ENCODE peak calls at places on chromosomes 5 and 9, in six cellular contexts. One of them, this sample, is unnamed.

GRCh38 chr9:129686736-129687135 is 21.3 kb downstream of the PRRX2 start:
- DNase-seq in K562: no peak
- DNase-seq in HepG2: no peak
- DNase-seq in GM12878: no peak
- DNase-seq in H1: no peak
- DNase-seq in HCT116: no peak
- DNase-seq in this sample: no peak

GRCh38 chr5:141412853-141413539 is at the start of gene PCDHGA10:
- DNase-seq in HCT116: peak; percentile 71
- DNase-seq in HepG2: peak; percentile 15
- DNase-seq in K562: peak; percentile 61
- DNase-seq in GM12878: peak; percentile 27
- DNase-seq in H1: no peak
- DNase-seq in this sample: no peak

GRCh38 chr9:136551401-136552116 is 5.7 kb upstream of the NOTCH1 start:
- DNase-seq in HepG2: no peak
- DNase-seq in GM12878: no peak
- DNase-seq in K562: peak; percentile 55
- DNase-seq in HCT116: no peak
- DNase-seq in H1: no peak
- DNase-seq in this sample: no peak

GRCh38 chr5:137741718-137742117 is 5.8 kb upstream of the KLHL3 start:
- DNase-seq in K562: no peak
- DNase-seq in HCT116: no peak
- DNase-seq in GM12878: no peak
- DNase-seq in HepG2: peak; percentile 21
- DNase-seq in H1: no peak
- DNase-seq in this sample: no peak

GRCh38 chr9:95188459-95188858 is 129.1 kb downstream of the FANCC start:
- DNase-seq in H1: no peak
- DNase-seq in HepG2: no peak
- DNase-seq in K562: no peak
- DNase-seq in GM12878: no peak
- DNase-seq in HCT116: no peak
- DNase-seq in this sample: no peak

GRCh38 chr9:16100596-16101091 is 547.8 kb downstream of the CCDC171 start:
- DNase-seq in HCT116: no peak
- DNase-seq in GM12878: no peak
- DNase-seq in HepG2: no peak
- DNase-seq in H1: no peak
- DNase-seq in K562: no peak
- DNase-seq in this sample: no peak

GRCh38 chr9:135903358-135903656 is 4.0 kb downstream of the CAMSAP1 start:
- DNase-seq in HCT116: no peak
- DNase-seq in H1: no peak
- DNase-seq in HepG2: no peak
- DNase-seq in K562: no peak
- DNase-seq in GM12878: no peak
- DNase-seq in this sample: no peak

GRCh38 chr5:138833095-138833494 is 42.0 kb downstream of the LRRTM2 start:
- DNase-seq in K562: no peak
- DNase-seq in HepG2: no peak
- DNase-seq in HCT116: no peak
- DNase-seq in H1: no peak
- DNase-seq in GM12878: no peak
- DNase-seq in this sample: no peak

GRCh38 chr9:2134391-2134790 is 119.2 kb downstream of the SMARCA2 start:
- DNase-seq in GM12878: no peak
- DNase-seq in H1: no peak
- DNase-seq in K562: no peak
- DNase-seq in HepG2: no peak
- DNase-seq in HCT116: no peak
- DNase-seq in this sample: no peak

GRCh38 chr5:119179857-119180641 is 109.2 kb downstream of the DMXL1 start:
- DNase-seq in GM12878: no peak
- DNase-seq in K562: peak; percentile 30
- DNase-seq in HepG2: no peak
- DNase-seq in HCT116: no peak
- DNase-seq in H1: no peak
- DNase-seq in this sample: no peak

GRCh38 chr5:163504091-163504931 is 1.1 kb upstream of the MAT2B start:
- DNase-seq in HCT116: no peak
- DNase-seq in HepG2: peak; percentile 27
- DNase-seq in H1: no peak
- DNase-seq in K562: peak; percentile 56
- DNase-seq in GM12878: no peak
- DNase-seq in this sample: no peak

GRCh38 chr5:139877129-139877597 is 81.6 kb downstream of the PSD2 start:
- DNase-seq in K562: no peak
- DNase-seq in HepG2: no peak
- DNase-seq in HCT116: peak; percentile 71
- DNase-seq in GM12878: no peak
- DNase-seq in H1: no peak
- DNase-seq in this sample: no peak

GRCh38 chr5:67315082-67315801 is 118.6 kb upstream of the CD180 start:
- DNase-seq in GM12878: no peak
- DNase-seq in K562: no peak
- DNase-seq in H1: no peak
- DNase-seq in HepG2: no peak
- DNase-seq in HCT116: no peak
- DNase-seq in this sample: no peak

GRCh38 chr5:171299851-171300250 is 9.2 kb upstream of the TLX3 start:
- DNase-seq in HCT116: no peak
- DNase-seq in H1: no peak
- DNase-seq in HepG2: no peak
- DNase-seq in K562: no peak
- DNase-seq in GM12878: no peak
- DNase-seq in this sample: no peak

GRCh38 chr5:177590406-177590805 is 1.6 kb upstream of the TMED9 start:
- DNase-seq in GM12878: no peak
- DNase-seq in K562: no peak
- DNase-seq in H1: no peak
- DNase-seq in HCT116: no peak
- DNase-seq in HepG2: no peak
- DNase-seq in this sample: no peak

GRCh38 chr5:10424124-10424731 is 17.5 kb upstream of the ROPN1L start:
- DNase-seq in HCT116: peak; percentile 8
- DNase-seq in K562: peak; percentile 41
- DNase-seq in HepG2: peak; percentile 13
- DNase-seq in H1: no peak
- DNase-seq in GM12878: no peak
- DNase-seq in this sample: no peak

GRCh38 chr9:14301582-14301981 is 12.4 kb downstream of the NFIB start:
- DNase-seq in GM12878: no peak
- DNase-seq in HCT116: no peak
- DNase-seq in HepG2: no peak
- DNase-seq in H1: no peak
- DNase-seq in K562: no peak
- DNase-seq in this sample: no peak

GRCh38 chr9:122498883-122499288 is 11.7 kb upstream of the OR1J2 start:
- DNase-seq in H1: peak; percentile 25
- DNase-seq in GM12878: no peak
- DNase-seq in K562: peak; percentile 44
- DNase-seq in HCT116: peak; percentile 29
- DNase-seq in HepG2: peak; percentile 24
- DNase-seq in this sample: peak; percentile 83

GRCh38 chr9:113416149-113416726 is 5.7 kb downstream of the C9orf43 start:
- DNase-seq in K562: no peak
- DNase-seq in HepG2: no peak
- DNase-seq in H1: no peak
- DNase-seq in GM12878: peak; percentile 67
- DNase-seq in HCT116: no peak
- DNase-seq in this sample: no peak

GRCh38 chr9:133930046-133931015 is 61.8 kb downstream of the VAV2 start:
- DNase-seq in HCT116: no peak
- DNase-seq in H1: no peak
- DNase-seq in HepG2: no peak
- DNase-seq in GM12878: no peak
- DNase-seq in K562: no peak
- DNase-seq in this sample: no peak

GRCh38 chr5:76249601-76250000 is 153.5 kb upstream of the IQGAP2 start:
- DNase-seq in HepG2: no peak
- DNase-seq in GM12878: no peak
- DNase-seq in K562: no peak
- DNase-seq in HCT116: no peak
- DNase-seq in H1: no peak
- DNase-seq in this sample: no peak

GRCh38 chr5:132839426-132840301 is 9.2 kb upstream of the SHROOM1 start:
- DNase-seq in HepG2: peak; percentile 89
- DNase-seq in GM12878: no peak
- DNase-seq in K562: no peak
- DNase-seq in H1: no peak
- DNase-seq in HCT116: no peak
- DNase-seq in this sample: no peak

GRCh38 chr5:98110270-98110669 is 663.2 kb upstream of the RGMB start:
- DNase-seq in HCT116: no peak
- DNase-seq in GM12878: no peak
- DNase-seq in H1: no peak
- DNase-seq in HepG2: no peak
- DNase-seq in K562: no peak
- DNase-seq in this sample: no peak

GRCh38 chr5:75089137-75089536 is 36.8 kb upstream of the GCNT4 start:
- DNase-seq in H1: no peak
- DNase-seq in K562: no peak
- DNase-seq in GM12878: no peak
- DNase-seq in HCT116: no peak
- DNase-seq in HepG2: no peak
- DNase-seq in this sample: no peak

GRCh38 chr9:26012797-26013594 is 334.8 kb upstream of the TUSC1 start:
- DNase-seq in HCT116: no peak
- DNase-seq in H1: no peak
- DNase-seq in HepG2: no peak
- DNase-seq in K562: no peak
- DNase-seq in GM12878: no peak
- DNase-seq in this sample: no peak

GRCh38 chr5:172825610-172826204 is 8.3 kb upstream of the ERGIC1 start:
- DNase-seq in HCT116: no peak
- DNase-seq in K562: no peak
- DNase-seq in H1: no peak
- DNase-seq in GM12878: no peak
- DNase-seq in HepG2: no peak
- DNase-seq in this sample: no peak

GRCh38 chr5:172830876-172831662 is 3.0 kb upstream of the ERGIC1 start:
- DNase-seq in K562: no peak
- DNase-seq in GM12878: no peak
- DNase-seq in HepG2: no peak
- DNase-seq in H1: no peak
- DNase-seq in HCT116: no peak
- DNase-seq in this sample: no peak

GRCh38 chr5:172830275-172830799 is 3.7 kb upstream of the ERGIC1 start:
- DNase-seq in GM12878: no peak
- DNase-seq in HCT116: no peak
- DNase-seq in K562: no peak
- DNase-seq in H1: no peak
- DNase-seq in HepG2: no peak
- DNase-seq in this sample: no peak

GRCh38 chr5:172827843-172828242 is 6.2 kb upstream of the ERGIC1 start:
- DNase-seq in HepG2: no peak
- DNase-seq in GM12878: no peak
- DNase-seq in H1: no peak
- DNase-seq in HCT116: no peak
- DNase-seq in K562: peak; percentile 33
- DNase-seq in this sample: no peak

DNA sequence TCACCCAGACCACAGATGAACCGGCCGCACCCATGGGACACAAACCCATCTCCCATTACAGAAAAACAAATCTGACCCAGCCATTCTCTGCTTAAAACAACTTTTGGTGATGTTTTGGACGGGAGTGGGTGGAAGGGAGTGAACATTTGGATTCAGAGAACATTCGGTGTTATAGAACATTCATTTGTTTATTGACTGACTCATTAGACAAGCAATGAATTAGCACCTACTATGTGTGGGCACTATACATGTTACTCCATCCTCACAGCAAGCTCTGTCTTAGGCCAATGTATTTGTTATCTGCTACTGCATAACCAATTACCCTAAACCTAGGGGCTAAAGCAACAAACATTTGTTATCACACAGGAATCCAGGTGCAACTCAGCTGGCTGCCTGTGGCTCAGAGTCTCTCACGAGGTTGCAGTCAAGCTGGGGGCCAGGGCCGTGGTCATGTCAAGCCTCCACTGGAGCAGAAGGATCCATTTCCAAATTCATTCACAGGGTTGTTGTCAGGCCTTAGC is 5.1 kb upstream of the ERGIC1 start:
- DNase-seq in HepG2: no peak
- DNase-seq in HCT116: no peak
- DNase-seq in GM12878: no peak
- DNase-seq in H1: no peak
- DNase-seq in K562: no peak
- DNase-seq in this sample: no peak
- H3K4me1 ChIP-seq in HepG2: peaks cover 57% of the 10 kb centered on the region
- H3K4me1 ChIP-seq in HCT116: peaks cover 17% of the 10 kb centered on the region
- H3K4me1 ChIP-seq in GM12878: peaks cover 5% of the 10 kb centered on the region
- H3K4me1 ChIP-seq in H1: no peaks in the 10 kb centered on the region
- H3K4me1 ChIP-seq in K562: peaks cover 12% of the 10 kb centered on the region
- H3K4me1 ChIP-seq in this sample: no peaks in the 10 kb centered on the region

GRCh38 chr5:151696470-151697061 is 9.9 kb upstream of the SPARC start:
- DNase-seq in K562: no peak
- DNase-seq in GM12878: no peak
- DNase-seq in HepG2: no peak
- DNase-seq in HCT116: no peak
- DNase-seq in H1: no peak
- DNase-seq in this sample: no peak
- H3K9ac ChIP-seq in K562: peak overlapping the region; percentile 31
- H3K9ac ChIP-seq in GM12878: no peak overlapping the region
- H3K9ac ChIP-seq in HepG2: no peak overlapping the region
- H3K9ac ChIP-seq in HCT116: no peak overlapping the region
- H3K9ac ChIP-seq in H1: no peak overlapping the region
- H3K9ac ChIP-seq in this sample: peak overlapping the region; percentile 76

GRCh38 chr5:31007672-31008071 is 185.8 kb upstream of the CDH6 start:
- DNase-seq in HepG2: no peak
- DNase-seq in K562: no peak
- DNase-seq in GM12878: no peak
- DNase-seq in HCT116: no peak
- DNase-seq in H1: no peak
- DNase-seq in this sample: no peak

GRCh38 chr5:31008231-31008630 is 185.3 kb upstream of the CDH6 start:
- DNase-seq in HepG2: no peak
- DNase-seq in K562: no peak
- DNase-seq in GM12878: no peak
- DNase-seq in HCT116: no peak
- DNase-seq in H1: no peak
- DNase-seq in this sample: no peak
- TF ChIP-seq ZNF274 in HepG2: no peak
- TF ChIP-seq ZNF274 in K562: no peak
- TF ChIP-seq ZNF274 in GM12878: no peak
- TF ChIP-seq ZNF274 in HCT116: no peak
- TF ChIP-seq ZNF274 in H1: no peak
- TF ChIP-seq ZNF274 in this sample: no peak

DNA sequence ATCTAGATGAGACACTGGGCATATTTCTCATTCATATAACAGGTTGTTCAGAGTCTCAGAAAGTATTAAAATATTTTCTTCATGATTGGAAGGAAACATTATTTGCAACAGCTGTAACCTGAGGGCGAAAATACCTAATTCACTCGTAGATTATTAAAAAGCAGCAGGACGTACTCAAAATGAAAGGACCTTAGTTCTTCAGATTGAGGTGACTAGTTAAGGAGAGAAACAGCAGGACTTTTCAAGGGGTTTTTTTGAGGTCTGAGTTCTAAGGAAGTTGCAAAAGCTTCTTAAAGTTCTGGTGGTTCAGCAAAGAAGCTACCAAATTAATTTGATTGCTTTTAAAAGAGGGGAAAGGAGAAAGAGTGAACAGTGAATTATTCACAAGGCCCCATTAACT is 174.9 kb downstream of the TMEM161B start:
- DNase-seq in H1: no peak
- DNase-seq in HCT116: no peak
- DNase-seq in K562: no peak
- DNase-seq in GM12878: no peak
- DNase-seq in HepG2: no peak
- DNase-seq in this sample: no peak
- H3K4me1 ChIP-seq in H1: peaks cover 2% of the 10 kb centered on the region
- H3K4me1 ChIP-seq in HCT116: no peaks in the 10 kb centered on the region
- H3K4me1 ChIP-seq in K562: no peaks in the 10 kb centered on the region
- H3K4me1 ChIP-seq in GM12878: no peaks in the 10 kb centered on the region
- H3K4me1 ChIP-seq in HepG2: no peaks in the 10 kb centered on the region
- H3K4me1 ChIP-seq in this sample: no peaks in the 10 kb centered on the region